ENCODE peak calls at places on chromosome 17, in six cellular contexts. B is spleen, Q is AG10803, A is lower lobe of right lung, N is brain microvascular endothelial cell, L is foreskin fibroblast. H is an unnamed sample.

GRCh38 chr17:4006165-4006589 is 41.9 kb upstream of the ATP2A3 start:
- DNase-seq in L (no peak), B (no peak), A (peak), Q (no peak), N (no peak), H (peak)

GRCh38 chr17:14427914-14428639 is 127.2 kb downstream of the HS3ST3B1 start:
- DNase-seq in Q (no peak), B (peak), N (no peak), L (no peak), A (no peak), H (no peak)

GRCh38 chr17:57385975-57386374 is 129.7 kb downstream of the MSI2 start:
- DNase-seq in B (no peak), N (no peak), L (no peak), Q (no peak), A (no peak), H (no peak)

GRCh38 chr17:68777856-68778694 is 176.9 kb upstream of the FAM20A start:
- DNase-seq in Q (no peak), N (no peak), L (no peak), A (no peak), B (no peak), H (no peak)

GRCh38 chr17:32261521-32261792 is 4.2 kb upstream of the RHBDL3 start:
- DNase-seq in Q (no peak), A (peak), B (no peak), N (no peak), L (no peak), H (no peak)

GRCh38 chr17:56112086-56112485 is 41.2 kb upstream of the ANKFN1 start:
- DNase-seq in B (no peak), L (peak), N (no peak), Q (peak), A (no peak), H (no peak)

GRCh38 chr17:6786618-6787017 is 10.6 kb downstream of the FBXO39 start:
- DNase-seq in A (no peak), Q (peak), B (no peak), L (peak), N (peak), H (no peak)

GRCh38 chr17:77145635-77146632 is 5.2 kb downstream of the SEC14L1 start:
- DNase-seq in B (peak), Q (peak), N (peak), L (peak), A (peak), H (no peak)

GRCh38 chr17:69898606-69899005 is 176.4 kb upstream of the KCNJ16 start:
- DNase-seq in N (no peak), L (no peak), A (no peak), Q (peak), B (no peak), H (no peak)

GRCh38 chr17:44916059-44916780 is 920 bp upstream of the GFAP start:
- DNase-seq in B (peak), Q (peak), L (no peak), N (no peak), A (peak), H (peak)

GRCh38 chr17:7380855-7381683 is at the start of gene TNK1:
- DNase-seq in L (no peak), A (peak), Q (no peak), B (peak), N (no peak), H (no peak)

GRCh38 chr17:47165137-47165536 is 24.0 kb downstream of the CDC27 start:
- DNase-seq in Q (no peak), L (no peak), B (no peak), N (no peak), A (no peak), H (no peak)

GRCh38 chr17:10681866-10682446 is 15.4 kb downstream of the SCO1 start:
- DNase-seq in Q (peak), N (peak), L (no peak), A (no peak), B (no peak), H (no peak)
- TF ChIP-seq CTCF in Q (no peak), N (no peak), L (no peak), A (no peak), B (no peak), H (no peak)

GRCh38 chr17:18364166-18364565 is 816 bp upstream of the SHMT1 start:
- DNase-seq in L (no peak), A (no peak), N (no peak), B (no peak), Q (no peak), H (no peak)

GRCh38 chr17:18360518-18360917 is 2.8 kb downstream of the SHMT1 start:
- DNase-seq in A (no peak), Q (no peak), B (no peak), L (no peak), N (no peak), H (no peak)

GRCh38 chr17:18362509-18363020 is 785 bp downstream of the SHMT1 start:
- DNase-seq in L (no peak), B (no peak), Q (peak), A (peak), N (no peak), H (no peak)

GRCh38 chr17:18361837-18362380 is 1.4 kb downstream of the SHMT1 start:
- DNase-seq in Q (no peak), B (no peak), A (no peak), L (no peak), N (no peak), H (no peak)

DNA sequence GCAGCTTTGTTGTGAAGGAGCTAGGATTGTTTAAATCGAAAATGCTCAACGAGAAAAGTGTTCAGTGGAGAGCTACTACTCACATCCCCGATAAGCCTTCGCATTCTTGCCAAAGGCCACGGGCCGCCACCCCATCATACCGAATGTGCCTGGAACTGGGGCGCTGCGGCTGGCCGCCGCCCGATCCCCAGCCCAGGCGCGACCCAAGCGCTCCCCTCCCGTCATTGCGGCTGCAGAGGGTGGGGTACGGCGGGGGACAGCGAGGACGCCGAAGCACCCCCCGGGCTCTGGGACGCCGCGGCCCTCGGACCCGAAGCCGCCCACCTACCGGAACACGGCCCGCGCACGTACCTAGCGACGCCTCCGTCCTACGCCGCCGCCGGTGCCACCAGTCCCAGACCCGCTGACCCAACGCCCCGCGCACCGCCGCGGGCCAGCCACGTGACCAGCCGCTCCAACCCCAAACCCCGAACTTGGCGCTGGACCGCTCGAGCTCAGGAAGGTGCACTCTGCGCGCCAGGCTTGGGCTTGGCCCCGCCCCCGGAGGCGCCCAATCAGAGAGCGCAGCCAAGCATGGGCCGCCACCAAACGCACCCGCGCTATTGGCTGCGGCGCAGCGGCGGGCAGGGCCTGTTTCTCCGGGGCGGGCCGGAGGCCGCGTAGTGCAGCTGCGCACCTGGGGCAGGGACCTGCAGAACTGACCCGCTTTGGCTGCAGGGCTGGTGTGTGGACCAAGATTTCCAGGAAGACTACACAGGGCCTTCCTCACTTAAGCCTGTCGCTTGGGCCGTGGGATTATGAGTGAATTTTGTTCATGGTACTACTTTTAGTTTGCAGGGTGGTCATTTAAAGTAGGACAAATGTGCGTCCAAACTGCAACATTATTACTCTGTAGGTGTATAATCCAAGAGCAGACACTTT is at the start of gene SHMT1:
- DNase-seq in A (peak), N (peak), L (peak), Q (peak), B (peak), H (peak)
- TF ChIP-seq CTCF in A (no peak), N (no peak), L (no peak), Q (no peak), B (peak), H (no peak)

GRCh38 chr17:28574536-28574935 is 2.2 kb downstream of the ALDOC start:
- DNase-seq in A (no peak), N (no peak), B (no peak), Q (no peak), L (no peak), H (peak)
- TF ChIP-seq CTCF in A (no peak), N (no peak), B (no peak), Q (no peak), L (no peak), H (no peak)

GRCh38 chr17:72121164-72122001 is 563 bp downstream of the SOX9 start:
- DNase-seq in L (peak), N (no peak), B (no peak), Q (peak), A (peak), H (no peak)
- TF ChIP-seq CTCF in L (no peak), N (no peak), B (no peak), Q (no peak), A (no peak), H (peak)

DNA sequence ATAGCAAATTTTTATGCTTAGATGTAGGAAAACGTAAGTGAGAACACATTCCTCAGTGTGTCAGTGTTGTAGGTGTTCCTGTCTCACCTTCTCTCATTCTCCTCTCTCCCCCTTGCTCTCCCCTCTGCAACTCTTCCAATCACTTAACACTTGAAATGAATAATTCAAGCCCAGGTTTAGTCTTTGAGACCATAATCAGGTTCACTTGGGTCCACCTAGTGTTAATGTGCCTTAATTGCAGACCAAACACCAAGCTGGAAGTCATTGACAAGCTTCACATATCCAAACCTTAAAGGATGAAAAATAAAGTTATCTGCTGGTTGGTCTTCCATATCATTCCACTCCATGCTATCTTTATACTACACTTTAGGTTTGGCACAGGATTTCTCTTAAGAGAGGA is 37.0 kb downstream of the STXBP4 start:
- DNase-seq in B (no peak), A (no peak), Q (peak), L (peak), N (peak), H (no peak)
- TF ChIP-seq CTCF in B (no peak), A (no peak), Q (peak), L (peak), N (peak), H (peak)

DNA sequence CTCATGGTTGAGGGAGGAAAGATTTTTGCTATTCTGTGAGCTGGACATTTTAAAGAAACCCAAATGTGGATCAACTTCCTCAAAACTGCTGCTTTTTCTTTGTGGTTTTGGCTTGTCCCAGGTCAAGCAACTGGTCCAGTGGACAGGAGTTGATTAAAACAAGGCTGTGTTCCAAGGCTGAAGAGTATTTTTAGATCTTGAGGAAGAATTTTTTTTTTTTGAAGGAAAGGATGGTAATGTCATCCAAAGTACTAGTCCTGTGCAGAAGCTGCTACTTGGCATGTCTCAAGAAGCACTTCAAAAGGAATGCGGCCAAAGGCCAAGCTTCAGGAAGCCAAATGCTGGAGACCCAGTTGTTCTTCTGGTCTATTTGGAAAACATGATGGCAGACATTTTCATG is 8.0 kb upstream of the MYH2 start:
- DNase-seq in N (no peak), A (no peak), Q (peak), B (no peak), L (no peak), H (no peak)
- TF ChIP-seq CTCF in N (no peak), A (no peak), Q (no peak), B (no peak), L (no peak), H (no peak)

DNA sequence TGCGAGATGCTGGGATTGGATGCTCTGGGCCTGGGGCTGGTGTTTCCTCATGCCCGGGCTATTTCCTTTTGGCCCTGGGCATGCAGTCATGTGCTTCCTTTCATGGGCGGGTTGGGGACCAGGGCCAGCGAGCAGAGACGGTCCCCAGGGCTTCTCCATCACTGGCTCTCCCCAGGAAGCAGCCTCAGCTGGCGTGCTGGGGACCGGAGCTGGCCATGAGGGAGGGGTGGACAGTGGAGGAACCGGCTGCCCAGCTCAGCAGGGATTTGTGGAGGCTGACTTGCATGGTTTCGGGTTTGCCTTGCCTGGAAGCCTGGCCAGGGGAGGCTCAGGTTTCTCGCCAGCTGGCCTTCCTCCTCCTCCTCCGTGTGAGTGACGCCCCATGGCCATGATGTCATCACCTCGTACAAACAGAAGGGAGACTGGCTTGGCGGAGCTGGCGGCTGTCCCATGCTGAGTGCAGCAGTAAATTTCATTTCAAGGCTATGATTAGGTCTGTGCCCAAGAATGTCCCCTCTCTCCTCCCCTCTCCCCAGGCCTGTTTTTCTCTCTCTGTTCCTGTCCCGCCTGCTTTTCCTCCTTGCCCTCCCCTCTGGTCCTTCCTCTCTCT is 8.9 kb upstream of the TIMP2 start:
- DNase-seq in B (peak), A (peak), Q (peak), L (peak), N (peak), H (peak)
- TF ChIP-seq CTCF in B (no peak), A (no peak), Q (no peak), L (no peak), N (no peak), H (no peak)

H was measured in chondrocyte.